ENCODE peak calls at places on chromosomes 4 and X, in ten cellular contexts. F is uterus, B is A549, J is suprapubic skin, G is Peyer's patch, L is spleen, Q is HCT116, R is testis, D is K562, K is GM12891. N is an unnamed sample.

GRCh38 chr4:138500869-138501268 is 258.7 kb upstream of the SLC7A11 start:
- DNase-seq in F (no peak), B (no peak), J (no peak), G (no peak), L (no peak), Q (no peak), R (no peak), D (no peak), K (no peak), N (no peak)

GRCh38 chr4:143397335-143397734 is 60.7 kb downstream of the GAB1 start:
- DNase-seq in F (no peak), B (no peak), J (no peak), G (no peak), L (no peak), Q (no peak), R (no peak), D (no peak), K (no peak), N (no peak)

GRCh38 chr4:53937918-53938317 is 126.5 kb downstream of the CHIC2 start:
- DNase-seq in F (peak), B (no peak), J (no peak), G (no peak), L (no peak), Q (peak), R (no peak), D (peak), K (no peak), N (no peak)

GRCh38 chrX:72042860-72043248 is 88.9 kb downstream of the RTL5 start:
- DNase-seq in F (no peak), B (no peak), J (no peak), G (no peak), L (no peak), Q (no peak), R (no peak), D (no peak), K (no peak), N (no peak)

GRCh38 chr4:118993329-118993728 is 104.7 kb downstream of the SYNPO2 start:
- DNase-seq in F (no peak), B (no peak), J (no peak), G (no peak), L (no peak), Q (no peak), R (no peak), D (no peak), K (no peak), N (no peak)

GRCh38 chr4:69649629-69650028 is 3.4 kb downstream of the UGT2A1 start:
- DNase-seq in F (no peak), B (no peak), J (no peak), G (no peak), L (no peak), Q (no peak), R (no peak), D (peak), K (no peak), N (no peak)

GRCh38 chr4:112111306-112111705 is 33.9 kb upstream of the FAM241A start:
- DNase-seq in F (no peak), B (no peak), J (no peak), G (no peak), L (no peak), Q (no peak), R (no peak), D (no peak), K (no peak), N (no peak)

GRCh38 chrX:54271661-54272060 is 86.2 kb downstream of the WNK3 start:
- DNase-seq in F (no peak), B (no peak), J (no peak), G (no peak), L (no peak), Q (no peak), R (no peak), D (no peak), K (no peak), N (no peak)

GRCh38 chr4:2787230-2788100 is 5.4 kb upstream of the SH3BP2 start:
- DNase-seq in F (no peak), B (no peak), J (peak), G (peak), L (peak), Q (no peak), R (peak), D (no peak), K (peak), N (no peak)

GRCh38 chr4:128060130-128060619 is 937 bp upstream of the LARP1B start:
- DNase-seq in F (no peak), B (no peak), J (no peak), G (no peak), L (no peak), Q (no peak), R (no peak), D (peak), K (no peak), N (no peak)

GRCh38 chr4:160510925-160511324 is 1408.0 kb downstream of the RAPGEF2 start:
- DNase-seq in F (no peak), B (peak), J (no peak), G (no peak), L (no peak), Q (no peak), R (no peak), D (no peak), K (no peak), N (no peak)

GRCh38 chr4:152581536-152582160 is 45.8 kb upstream of the FBXW7 start:
- DNase-seq in F (no peak), B (no peak), J (no peak), G (no peak), L (no peak), Q (no peak), R (no peak), D (peak), K (no peak), N (no peak)

GRCh38 chrX:10157545-10157944 is 770 bp downstream of the CLCN4 start:
- DNase-seq in F (no peak), B (no peak), J (no peak), G (no peak), L (no peak), Q (no peak), R (no peak), D (no peak), K (no peak), N (no peak)

GRCh38 chr4:80295841-80296240 is 29.4 kb downstream of the FGF5 start:
- DNase-seq in F (no peak), B (no peak), J (no peak), G (no peak), L (no peak), Q (no peak), R (no peak), D (no peak), K (no peak), N (no peak)

GRCh38 chr4:89640620-89641366 is 196.2 kb downstream of the SNCA start:
- DNase-seq in F (peak), B (peak), J (peak), G (no peak), L (no peak), Q (peak), R (peak), D (peak), K (no peak), N (no peak)

GRCh38 chrX:130051176-130051845 is 59.0 kb downstream of the ELF4 start:
- DNase-seq in F (no peak), B (no peak), J (no peak), G (no peak), L (no peak), Q (no peak), R (no peak), D (no peak), K (no peak), N (no peak)

GRCh38 chr4:154208424-154208823 is 283.2 kb downstream of the DCHS2 start:
- DNase-seq in F (no peak), B (no peak), J (no peak), G (no peak), L (peak), Q (peak), R (no peak), D (peak), K (no peak), N (peak)

GRCh38 chr4:67680568-67681222 is 20.3 kb downstream of the UBA6 start:
- DNase-seq in F (no peak), B (no peak), J (no peak), G (no peak), L (no peak), Q (no peak), R (no peak), D (no peak), K (no peak), N (no peak)

GRCh38 chr4:90127223-90127705 is at the start of gene CCSER1:
- DNase-seq in F (peak), B (peak), J (peak), G (peak), L (peak), Q (peak), R (peak), D (no peak), K (peak), N (no peak)

DNA sequence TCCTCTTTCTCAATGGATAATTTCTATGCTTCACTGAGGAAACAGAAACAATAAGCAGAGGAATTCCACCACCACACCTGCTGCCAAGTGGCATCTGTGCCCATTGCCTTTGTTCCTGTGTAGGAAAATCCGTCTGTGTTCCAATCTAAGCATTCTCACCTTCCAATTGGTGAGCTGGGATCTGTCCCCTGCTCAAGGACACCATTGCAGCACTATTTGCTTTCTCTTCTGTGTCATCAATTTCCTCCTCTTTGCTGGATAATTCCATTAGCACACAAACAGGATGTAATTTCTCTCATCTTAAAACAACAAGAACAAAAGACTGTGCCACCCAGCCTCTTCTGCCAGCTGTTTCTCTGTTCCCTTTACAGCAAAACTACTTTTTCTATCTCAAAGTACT is 25.0 kb upstream of the PRSS48 start:
- DNase-seq in F (no peak), B (no peak), J (no peak), G (no peak), L (no peak), Q (no peak), R (no peak), D (no peak), K (no peak), N (no peak)
- TF ChIP-seq POLR2A in F (no peak), B (no peak), J (no peak), G (no peak), L (no peak), Q (no peak), R (no peak), D (no peak), K (no peak), N (no peak)

DNA sequence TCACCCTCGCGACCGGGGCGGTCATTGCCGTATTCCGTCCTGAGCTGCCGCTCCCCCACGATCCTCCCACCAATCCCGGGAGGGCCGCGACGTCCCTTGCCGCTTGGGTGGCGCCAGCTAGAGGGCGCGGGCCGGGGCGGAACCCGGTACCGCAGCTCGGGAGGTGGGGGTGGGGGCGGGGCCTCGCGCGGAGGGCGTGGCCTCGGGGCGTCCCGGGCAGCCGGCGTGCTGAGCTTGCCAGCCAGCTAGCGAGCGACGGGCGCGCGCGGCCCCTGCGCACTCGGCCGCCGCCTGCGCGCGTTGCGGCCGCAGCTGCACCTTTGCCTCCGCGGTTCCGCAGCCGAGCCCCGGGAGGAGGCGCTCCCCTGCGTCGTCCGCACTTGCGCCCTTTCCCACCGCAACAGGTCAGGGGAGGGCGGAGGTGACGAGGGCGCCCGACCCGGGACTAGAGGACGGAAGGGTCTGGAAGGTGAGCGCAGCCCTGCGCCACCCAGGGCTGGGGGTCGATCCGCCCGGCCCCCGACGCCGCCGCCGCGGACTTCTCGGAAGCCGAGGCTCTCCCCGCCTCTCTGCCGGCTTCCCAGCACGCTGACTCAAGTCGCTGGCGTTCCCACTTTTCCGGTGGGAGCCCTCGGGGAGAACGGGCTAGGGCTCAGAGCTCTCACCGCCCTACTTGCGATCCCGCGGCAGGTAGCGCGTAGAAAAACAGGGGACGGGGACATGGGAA is at the start of gene AFF1:
- DNase-seq in F (peak), B (peak), J (peak), G (peak), L (peak), Q (peak), R (peak), D (peak), K (peak), N (peak)
- TF ChIP-seq POLR2A in F (peak), B (peak), J (no peak), G (peak), L (peak), Q (peak), R (peak), D (peak), K (peak), N (peak)

GRCh38 chrX:111649641-111650040 is 31.3 kb upstream of the ALG13 start:
- DNase-seq in F (no peak), B (no peak), J (no peak), G (no peak), L (no peak), Q (no peak), R (no peak), D (no peak), K (no peak), N (no peak)
- TF ChIP-seq POLR2A in F (no peak), B (no peak), J (no peak), G (no peak), L (no peak), Q (no peak), R (no peak), D (no peak), K (no peak), N (no peak)

GRCh38 chrX:152830312-152831305 is at the start of the genes CETN2 and NSDHL:
- DNase-seq in F (peak), B (peak), J (peak), G (peak), L (peak), Q (peak), R (peak), D (peak), K (peak), N (peak)
- TF ChIP-seq POLR2A in F (peak), B (peak), J (no peak), G (peak), L (no peak), Q (no peak), R (no peak), D (peak), K (peak), N (peak)

DNA sequence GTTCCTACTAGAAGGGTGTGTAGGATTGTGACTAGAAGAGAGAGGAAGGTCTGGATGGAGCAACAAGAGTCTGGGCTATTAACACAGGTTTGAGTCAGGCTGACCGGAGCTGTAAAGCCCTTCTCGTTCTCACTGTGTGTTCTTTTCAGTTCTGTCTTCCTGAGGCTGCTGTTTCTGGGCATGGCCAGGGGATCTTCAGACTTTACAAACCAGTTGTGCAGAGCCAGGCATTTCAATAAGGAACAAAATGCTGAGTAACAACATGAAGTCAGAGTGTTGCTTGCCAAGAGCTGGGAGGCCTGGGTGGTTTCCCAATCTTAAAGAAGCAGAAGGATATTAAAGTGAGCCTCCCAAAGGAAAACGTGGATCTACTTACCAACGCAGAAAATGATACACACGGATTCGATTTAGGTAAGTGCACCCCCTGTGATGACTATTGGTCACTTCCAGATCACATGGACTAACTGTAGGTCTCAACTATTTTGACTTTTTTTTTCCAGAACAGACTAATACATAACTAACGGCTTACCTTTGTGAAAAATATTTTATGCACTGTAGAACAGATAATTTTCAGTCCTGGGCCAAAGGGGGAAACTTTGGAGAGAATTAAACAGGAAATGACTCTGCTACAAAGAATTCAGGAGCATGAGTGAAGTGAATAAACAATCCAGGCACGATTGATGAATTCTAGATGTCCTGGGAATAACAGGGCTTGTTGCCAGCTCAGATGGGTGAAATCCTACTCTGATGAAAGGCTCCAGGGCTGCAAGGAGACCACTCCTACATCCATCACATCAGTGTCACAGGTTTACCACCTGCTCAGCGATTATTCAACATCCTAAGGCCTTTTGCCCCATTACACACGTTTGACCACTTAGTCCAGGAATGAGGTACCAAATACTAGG is 94.5 kb downstream of the ANXA3 start:
- DNase-seq in F (peak), B (peak), J (peak), G (no peak), L (no peak), Q (no peak), R (peak), D (peak), K (no peak), N (no peak)
- TF ChIP-seq POLR2A in F (no peak), B (no peak), J (no peak), G (no peak), L (no peak), Q (no peak), R (no peak), D (no peak), K (no peak), N (no peak)

GRCh38 chr4:165112258-165113156 is at the start of gene TMEM192:
- DNase-seq in F (peak), B (peak), J (peak), G (peak), L (peak), Q (peak), R (peak), D (peak), K (peak), N (peak)
- TF ChIP-seq POLR2A in F (peak), B (no peak), J (peak), G (peak), L (no peak), Q (no peak), R (peak), D (peak), K (peak), N (peak)

DNA sequence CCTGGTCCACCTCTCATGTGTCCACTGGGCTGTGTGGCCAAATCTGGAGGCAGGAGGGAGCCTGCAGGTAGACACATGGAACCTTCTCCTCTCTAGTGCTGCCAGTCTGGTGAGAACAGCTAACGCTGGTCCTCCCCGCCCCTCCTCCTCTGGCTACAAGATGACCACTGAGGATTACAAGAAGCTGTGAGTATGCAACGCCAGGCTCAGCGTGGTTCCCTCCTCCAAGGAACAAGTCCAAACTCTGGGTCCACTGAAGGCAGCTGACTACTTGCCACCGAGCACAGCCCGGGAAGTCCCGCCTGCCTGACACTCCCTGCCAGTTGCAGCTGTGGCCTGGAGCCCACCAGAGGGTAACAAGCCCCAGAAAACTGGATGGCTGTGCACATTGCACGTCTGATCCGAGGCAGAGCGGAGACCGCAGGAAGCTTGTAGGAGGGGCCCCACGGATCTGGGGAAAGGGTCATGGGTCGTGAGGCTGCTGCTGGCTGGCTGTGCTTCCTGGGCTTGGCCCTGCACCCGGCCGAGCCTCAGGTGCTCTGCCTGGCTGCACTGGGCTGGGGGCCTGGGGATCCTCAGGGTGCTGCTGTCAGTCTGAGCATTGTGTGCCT is 20.2 kb downstream of the ZNF185 start:
- DNase-seq in F (no peak), B (no peak), J (no peak), G (no peak), L (no peak), Q (no peak), R (no peak), D (no peak), K (no peak), N (no peak)
- TF ChIP-seq POLR2A in F (no peak), B (no peak), J (no peak), G (no peak), L (no peak), Q (no peak), R (no peak), D (no peak), K (no peak), N (no peak)

GRCh38 chr4:39626261-39626660 is 12.4 kb downstream of the SMIM14 start:
- DNase-seq in F (no peak), B (no peak), J (no peak), G (peak), L (no peak), Q (no peak), R (no peak), D (no peak), K (no peak), N (no peak)

GRCh38 chr4:39621582-39621981 is 17.1 kb downstream of the SMIM14 start:
- DNase-seq in F (peak), B (peak), J (no peak), G (no peak), L (no peak), Q (peak), R (peak), D (peak), K (no peak), N (no peak)

GRCh38 chr4:39631700-39632079 is 7.0 kb downstream of the SMIM14 start:
- DNase-seq in F (no peak), B (no peak), J (no peak), G (no peak), L (no peak), Q (no peak), R (no peak), D (no peak), K (no peak), N (no peak)

GRCh38 chr4:39627413-39627812 is 11.3 kb downstream of the SMIM14 start:
- DNase-seq in F (no peak), B (no peak), J (no peak), G (no peak), L (no peak), Q (no peak), R (no peak), D (no peak), K (no peak), N (no peak)

DNA sequence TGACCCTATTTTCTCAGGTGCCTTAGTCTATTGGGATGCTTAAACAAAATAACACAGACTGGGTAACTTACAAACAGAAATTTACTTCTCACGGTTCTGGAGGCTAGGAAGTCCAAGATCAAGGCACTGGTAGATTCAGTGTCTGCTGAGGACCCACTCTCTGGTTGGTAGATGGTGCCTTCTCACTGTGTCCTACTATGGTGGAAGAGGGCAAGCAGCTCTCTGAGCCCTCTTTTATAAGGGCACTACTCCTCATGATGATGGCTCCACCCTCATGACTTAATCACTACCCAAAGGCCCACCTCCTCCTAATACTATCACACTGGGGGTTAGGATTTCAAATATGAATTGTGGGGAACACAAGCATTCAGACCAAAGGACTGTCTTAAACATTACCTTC is 11.8 kb downstream of the SMIM14 start:
- DNase-seq in F (no peak), B (no peak), J (no peak), G (no peak), L (no peak), Q (no peak), R (no peak), D (no peak), K (no peak), N (no peak)
- TF ChIP-seq POLR2A in F (no peak), B (no peak), J (no peak), G (no peak), L (no peak), Q (no peak), R (no peak), D (no peak), K (peak), N (no peak)

N was measured in H54.